ENCODE peak calls at places on chromosomes 2 and 18, in eight cellular contexts. O is stomach, N is spleen, X is body of pancreas, Q is thyroid gland, E is ovary, G is A549, H is heart left ventricle. K is an unnamed sample.

GRCh38 chr2:113218283-113219091 is 44.7 kb downstream of the PSD4 start:
- DNase-seq in O (no peak), N (no peak), Q (peak), E (no peak), H (no peak), X (peak), G (peak), K (no peak)

GRCh38 chr2:56127773-56128170 is 56.0 kb upstream of the CCDC85A start:
- DNase-seq in Q (no peak), X (no peak), H (no peak), O (no peak), N (no peak), G (no peak), E (no peak), K (no peak)

GRCh38 chr2:101998556-101999121 is 6.9 kb downstream of the IL1R2 start:
- DNase-seq in X (no peak), O (no peak), H (no peak), G (no peak), N (no peak), Q (no peak), E (no peak), K (no peak)

GRCh38 chr2:96241227-96241626 is 24.6 kb downstream of the TMEM127 start:
- DNase-seq in N (no peak), O (no peak), X (no peak), Q (no peak), G (no peak), H (no peak), E (no peak), K (no peak)

GRCh38 chr2:39730685-39731302 is 48.3 kb downstream of the THUMPD2 start:
- DNase-seq in N (no peak), G (peak), E (no peak), H (no peak), X (no peak), Q (no peak), O (no peak), K (no peak)

GRCh38 chr2:214203744-214204289 is 207.0 kb upstream of the VWC2L start:
- DNase-seq in N (no peak), G (no peak), X (no peak), Q (no peak), E (no peak), O (no peak), H (no peak), K (no peak)

GRCh38 chr18:47858607-47859006 is 71.9 kb downstream of the SMAD2 start:
- DNase-seq in N (no peak), E (no peak), Q (no peak), H (no peak), X (no peak), G (no peak), O (no peak), K (no peak)

GRCh38 chr18:35407871-35408481 is 30.8 kb upstream of the ZNF396 start:
- DNase-seq in X (peak), N (no peak), G (peak), Q (peak), E (no peak), O (peak), H (no peak), K (no peak)

GRCh38 chr2:206354129-206354528 is 79.7 kb downstream of the ZDBF2 start:
- DNase-seq in E (no peak), N (no peak), Q (no peak), H (no peak), X (no peak), G (no peak), O (no peak), K (no peak)
- H3K4me3 ChIP-seq in E (no peak), N (no peak), Q (no peak), H (no peak), X (no peak), G (no peak), O (no peak), K (no peak)

DNA sequence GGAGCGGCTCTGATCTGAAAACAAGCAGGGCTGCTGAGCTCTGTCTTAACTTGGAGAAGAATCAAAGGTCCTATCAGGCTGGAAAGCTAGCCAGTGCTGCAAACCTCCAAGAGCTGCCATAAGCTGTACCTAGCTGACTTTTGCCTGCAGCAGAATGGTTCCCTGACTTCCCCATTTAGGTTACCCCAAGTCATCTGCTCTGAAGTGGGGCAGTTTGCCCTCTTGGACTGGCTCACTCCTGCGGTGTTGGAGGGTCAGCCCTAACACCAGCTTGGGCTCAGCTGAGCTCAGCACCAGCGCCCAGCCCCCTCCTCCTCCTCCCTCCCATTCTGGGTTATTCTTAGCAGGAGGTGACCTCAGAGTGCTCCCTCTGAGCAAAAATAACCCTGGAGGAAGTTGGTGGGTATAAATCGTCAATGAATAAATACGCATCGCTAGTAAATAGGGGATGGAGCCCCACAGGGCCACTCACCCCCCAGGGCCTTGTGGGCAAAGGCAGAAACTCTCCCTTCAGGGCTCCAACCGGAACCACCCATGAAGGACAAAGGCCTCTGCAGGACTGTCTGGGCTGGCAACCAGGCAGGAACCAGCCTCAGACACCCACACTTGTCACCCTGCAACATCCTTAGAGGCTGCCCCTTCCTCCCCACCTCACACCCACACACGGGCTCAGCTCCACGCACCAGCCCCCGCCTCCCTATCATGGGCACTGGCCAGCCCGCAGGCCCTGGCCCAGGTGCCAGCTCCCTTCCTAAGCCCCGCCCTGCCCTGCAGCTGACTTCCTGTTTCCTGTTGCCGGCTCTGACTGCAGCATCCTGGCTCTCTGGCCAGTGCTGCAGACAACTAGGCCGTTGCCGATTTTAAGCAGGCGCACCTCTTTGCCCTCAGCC is 46.9 kb downstream of the DNMT3A start:
- DNase-seq in H (peak), G (peak), E (peak), Q (peak), N (peak), X (peak), O (peak), K (no peak)
- TF ChIP-seq POLR2A in H (peak), G (no peak), E (no peak), Q (no peak), N (no peak), X (peak), O (no peak), K (no peak)

GRCh38 chr18:57121542-57122112 is 25.3 kb upstream of the BOD1L2 start:
- DNase-seq in N (no peak), O (no peak), E (no peak), G (no peak), X (no peak), H (no peak), Q (no peak), K (no peak)
- H3K4me3 ChIP-seq in N (no peak), O (no peak), E (no peak), G (no peak), X (no peak), H (no peak), Q (no peak), K (no peak)

GRCh38 chr2:206085742-206086445 is at the start of gene INO80D:
- DNase-seq in Q (peak), H (peak), G (peak), O (peak), E (peak), N (peak), X (peak), K (peak)

GRCh38 chr2:206084468-206084869 is 1.5 kb downstream of the INO80D start:
- DNase-seq in O (peak), G (peak), N (peak), Q (peak), X (peak), H (peak), E (peak), K (peak)

GRCh38 chr2:206084870-206085741 is 868 bp downstream of the INO80D start:
- DNase-seq in N (peak), X (peak), Q (peak), O (peak), G (peak), H (peak), E (peak), K (no peak)

GRCh38 chr2:206082298-206082843 is 3.6 kb downstream of the INO80D start:
- DNase-seq in O (no peak), Q (no peak), E (no peak), N (no peak), G (no peak), H (no peak), X (no peak), K (no peak)

GRCh38 chr2:206083602-206084467 is 2.1 kb downstream of the INO80D start:
- DNase-seq in X (peak), O (peak), G (peak), E (no peak), N (no peak), Q (peak), H (no peak), K (no peak)
- TF ChIP-seq POLR2A in X (no peak), O (no peak), G (no peak), E (no peak), N (no peak), Q (peak), H (no peak), K (no peak)

GRCh38 chr2:218368621-218369153 is 12.0 kb downstream of the CATIP start:
- DNase-seq in H (no peak), X (no peak), G (no peak), Q (peak), E (peak), O (no peak), N (peak), K (no peak)
- H3K4me3 ChIP-seq in H (peak), X (no peak), G (no peak), Q (no peak), E (peak), O (peak), N (peak), K (peak)

GRCh38 chr2:42917374-42918017 is 125.1 kb upstream of the HAAO start:
- DNase-seq in E (no peak), O (no peak), G (no peak), Q (peak), N (no peak), H (no peak), X (peak), K (no peak)
- TF ChIP-seq POLR2A in E (no peak), O (no peak), G (no peak), Q (no peak), N (no peak), H (no peak), X (no peak), K (no peak)